ENCODE peak calls at places on chromosomes 13 and 19, in ten cellular contexts. U, O, C, G, V, R, K, H, B and D are unnamed samples.

GRCh38 chr19:4414144-4414799 is 11.8 kb downstream of the CHAF1A start:
- DNase-seq in U (no peak), O (no peak), C (no peak), G (no peak), V (no peak), R (no peak), K (no peak), H (no peak), B (no peak), D (no peak)

GRCh38 chr13:43009506-43009905 is 13.9 kb upstream of the DNAJC15 start:
- DNase-seq in U (no peak), O (no peak), C (no peak), G (no peak), V (no peak), R (no peak), K (no peak), H (no peak), B (no peak), D (no peak)

GRCh38 chr13:62014299-62014698 is 598.6 kb upstream of the PCDH20 start:
- DNase-seq in U (no peak), O (no peak), C (no peak), G (peak), V (no peak), R (no peak), K (peak), H (peak), B (no peak), D (peak)

GRCh38 chr13:78194904-78195639 is 276.4 kb upstream of the EDNRB start:
- DNase-seq in U (no peak), O (no peak), C (no peak), G (no peak), V (no peak), R (no peak), K (no peak), H (peak), B (no peak), D (no peak)

GRCh38 chr13:95641961-95642621 is 2.4 kb downstream of the DZIP1 start:
- DNase-seq in U (no peak), O (peak), C (no peak), G (no peak), V (no peak), R (no peak), K (no peak), H (no peak), B (peak), D (no peak)

GRCh38 chr13:24661713-24662112 is 18.5 kb upstream of the ATP12A start:
- DNase-seq in U (no peak), O (no peak), C (no peak), G (no peak), V (no peak), R (no peak), K (no peak), H (no peak), B (no peak), D (no peak)

GRCh38 chr13:44347905-44348304 is 25.7 kb upstream of the SERP2 start:
- DNase-seq in U (no peak), O (no peak), C (no peak), G (no peak), V (no peak), R (no peak), K (no peak), H (no peak), B (no peak), D (no peak)

GRCh38 chr13:98941536-98941935 is 36.3 kb downstream of the DOCK9 start:
- DNase-seq in U (no peak), O (no peak), C (no peak), G (no peak), V (no peak), R (no peak), K (no peak), H (no peak), B (no peak), D (no peak)

GRCh38 chr13:80177327-80177726 is 163.6 kb downstream of the SPRY2 start:
- DNase-seq in U (no peak), O (no peak), C (no peak), G (no peak), V (no peak), R (no peak), K (no peak), H (no peak), B (no peak), D (no peak)

GRCh38 chr13:112647256-112647655 is 42.6 kb upstream of the ATP11A start:
- DNase-seq in U (no peak), O (no peak), C (no peak), G (no peak), V (no peak), R (no peak), K (no peak), H (no peak), B (no peak), D (no peak)

GRCh38 chr13:48412100-48412556 is 785 bp downstream of the LPAR6 start:
- DNase-seq in U (no peak), O (no peak), C (no peak), G (peak), V (no peak), R (no peak), K (no peak), H (no peak), B (no peak), D (no peak)

GRCh38 chr19:28980236-28980868 is 232.6 kb downstream of the UQCRFS1 start:
- DNase-seq in U (no peak), O (no peak), C (no peak), G (peak), V (no peak), R (no peak), K (no peak), H (no peak), B (no peak), D (no peak)

GRCh38 chr13:99980201-99981114 is 1.1 kb upstream of the ZIC2 start:
- DNase-seq in U (no peak), O (peak), C (no peak), G (peak), V (peak), R (peak), K (peak), H (peak), B (peak), D (peak)

GRCh38 chr13:26618726-26619125 is 61.2 kb downstream of the WASF3 start:
- DNase-seq in U (no peak), O (no peak), C (no peak), G (no peak), V (no peak), R (no peak), K (no peak), H (no peak), B (no peak), D (no peak)

GRCh38 chr19:44657211-44657921 is 13.7 kb downstream of the PVR start:
- DNase-seq in U (peak), O (peak), C (peak), G (peak), V (peak), R (peak), K (no peak), H (peak), B (peak), D (no peak)

GRCh38 chr13:26971990-26972888 is 199.4 kb downstream of the USP12 start:
- DNase-seq in U (no peak), O (peak), C (peak), G (peak), V (peak), R (peak), K (peak), H (peak), B (peak), D (no peak)

GRCh38 chr19:2491130-2491801 is 15.3 kb downstream of the GADD45B start:
- DNase-seq in U (no peak), O (no peak), C (no peak), G (peak), V (peak), R (peak), K (peak), H (peak), B (peak), D (no peak)

GRCh38 chr19:33186835-33187540 is 7.1 kb upstream of the LRP3 start:
- DNase-seq in U (no peak), O (no peak), C (no peak), G (no peak), V (no peak), R (no peak), K (no peak), H (no peak), B (no peak), D (no peak)

GRCh38 chr13:113967729-113968462 is 6.0 kb downstream of the C13orf46 start:
- DNase-seq in U (no peak), O (no peak), C (no peak), G (no peak), V (no peak), R (no peak), K (no peak), H (no peak), B (no peak), D (no peak)

GRCh38 chr13:106851251-106851650 is 283.3 kb upstream of the ARGLU1 start:
- DNase-seq in U (no peak), O (no peak), C (no peak), G (no peak), V (no peak), R (no peak), K (no peak), H (no peak), B (no peak), D (no peak)

GRCh38 chr13:60134376-60134775 is 29.4 kb downstream of the DIAPH3 start:
- DNase-seq in U (no peak), O (peak), C (no peak), G (peak), V (no peak), R (no peak), K (no peak), H (no peak), B (no peak), D (no peak)

GRCh38 chr13:112074139-112074710 is 7.3 kb downstream of the SOX1 start:
- DNase-seq in U (no peak), O (no peak), C (no peak), G (no peak), V (no peak), R (no peak), K (no peak), H (peak), B (no peak), D (no peak)

GRCh38 chr13:78121459-78122348 is 203.1 kb upstream of the EDNRB start:
- DNase-seq in U (no peak), O (peak), C (no peak), G (peak), V (peak), R (no peak), K (peak), H (peak), B (no peak), D (no peak)

GRCh38 chr19:46328079-46328478 is 18.8 kb upstream of the PPP5C start:
- DNase-seq in U (no peak), O (no peak), C (no peak), G (no peak), V (no peak), R (no peak), K (no peak), H (no peak), B (no peak), D (no peak)

GRCh38 chr13:73335226-73335625 is 276.4 kb downstream of the KLF5 start:
- DNase-seq in U (no peak), O (no peak), C (no peak), G (peak), V (no peak), R (no peak), K (no peak), H (no peak), B (no peak), D (no peak)